ENCODE peak calls at places on chromosomes 13 and 19, in four cellular contexts. V, P, I and A are unnamed samples. For H3K4me1 and H3K36me3, the result is how much of the 10 kb centered on the place peaks cover.

GRCh38 chr19:15810335-15810734 is 5.1 kb downstream of the OR10H1 start:
- ATAC-seq in V (no peak), P (no peak), I (no peak), A (no peak)

GRCh38 chr19:46821512-46822359 is 28.9 kb downstream of the AP2S1 start:
- ATAC-seq in V (peak), P (peak), I (no peak), A (no peak)

GRCh38 chr13:29885967-29886366 is 35.5 kb upstream of the UBL3 start:
- ATAC-seq in V (peak), P (no peak), I (no peak), A (no peak)

GRCh38 chr13:97339989-97340361 is 94.0 kb upstream of the RAP2A start:
- ATAC-seq in V (no peak), P (no peak), I (no peak), A (no peak)

GRCh38 chr13:108060111-108060510 is 155.2 kb downstream of the LIG4 start:
- ATAC-seq in V (no peak), P (no peak), I (no peak), A (no peak)

GRCh38 chr13:113103646-113104045 is 1.9 kb upstream of the F7 start:
- ATAC-seq in V (no peak), P (no peak), I (no peak), A (no peak)

GRCh38 chr19:2235396-2236284 is 489 bp downstream of the PLEKHJ1 start:
- ATAC-seq in V (no peak), P (no peak), I (peak), A (no peak)

GRCh38 chr19:5547881-5548280 is 19.9 kb downstream of the TINCR start:
- ATAC-seq in V (no peak), P (no peak), I (no peak), A (no peak)

GRCh38 chr13:75864718-75865117 is 228.6 kb downstream of the LMO7 start:
- ATAC-seq in V (no peak), P (no peak), I (no peak), A (no peak)

GRCh38 chr19:35328851-35329285 is at the start of gene CD22:
- ATAC-seq in V (no peak), P (no peak), I (no peak), A (no peak)

GRCh38 chr13:103605546-103606326 is 539.5 kb upstream of the SLC10A2 start:
- ATAC-seq in V (no peak), P (peak), I (no peak), A (no peak)

GRCh38 chr19:13039211-13039789 is 44.0 kb downstream of the NFIX start:
- ATAC-seq in V (no peak), P (no peak), I (no peak), A (no peak)

GRCh38 chr19:13042443-13043130 is 47.3 kb downstream of the NFIX start:
- ATAC-seq in V (no peak), P (no peak), I (no peak), A (peak)

GRCh38 chr19:13038306-13039210 is 43.3 kb downstream of the NFIX start:
- ATAC-seq in V (no peak), P (no peak), I (no peak), A (no peak)

GRCh38 chr19:13040916-13041292 is 45.6 kb downstream of the NFIX start:
- ATAC-seq in V (no peak), P (no peak), I (no peak), A (no peak)

DNA sequence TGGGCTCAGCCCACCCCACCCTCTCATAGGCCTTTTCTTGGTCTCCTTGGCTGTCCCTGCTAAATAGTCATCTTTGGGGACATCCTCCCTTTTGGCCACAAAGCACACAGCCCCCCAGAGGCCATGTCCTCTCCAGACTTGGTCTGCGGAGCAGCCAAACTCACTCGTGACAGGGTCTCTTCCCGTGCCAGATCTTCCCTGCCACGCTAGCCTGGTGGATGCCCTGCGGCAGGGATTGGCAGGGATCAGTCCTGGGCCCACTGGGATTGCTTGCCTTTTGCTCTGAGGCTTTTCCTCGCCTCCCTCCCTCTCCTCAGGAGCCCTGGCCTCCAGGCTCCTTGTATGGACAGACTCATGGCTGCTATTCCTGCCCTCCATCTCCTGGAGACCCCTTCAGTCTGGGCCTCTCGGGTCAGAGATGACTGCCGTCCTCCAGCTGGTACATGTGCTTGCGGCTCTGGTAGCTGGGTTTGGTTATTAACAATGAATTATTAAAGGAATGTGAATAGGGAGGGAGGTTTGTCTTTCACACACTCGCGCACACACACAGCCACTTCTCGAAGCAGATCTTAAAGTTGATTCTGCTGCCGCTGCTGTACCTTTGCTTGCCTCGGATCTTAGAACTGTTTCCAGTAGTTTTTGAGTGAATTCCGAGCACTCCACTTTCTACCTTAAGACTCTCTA is 45.1 kb downstream of the NFIX start:
- ATAC-seq in V (no peak), P (peak), I (peak), A (no peak)
- H3K4me1 ChIP-seq in V (under half), P (under half), I (under half), A (half or more)

GRCh38 chr19:38888876-38889275 is 10.5 kb downstream of the SIRT2 start:
- ATAC-seq in V (no peak), P (no peak), I (no peak), A (no peak)
- H3K36me3 ChIP-seq in V (under half), P (under half), I (under half), A (under half)

DNA sequence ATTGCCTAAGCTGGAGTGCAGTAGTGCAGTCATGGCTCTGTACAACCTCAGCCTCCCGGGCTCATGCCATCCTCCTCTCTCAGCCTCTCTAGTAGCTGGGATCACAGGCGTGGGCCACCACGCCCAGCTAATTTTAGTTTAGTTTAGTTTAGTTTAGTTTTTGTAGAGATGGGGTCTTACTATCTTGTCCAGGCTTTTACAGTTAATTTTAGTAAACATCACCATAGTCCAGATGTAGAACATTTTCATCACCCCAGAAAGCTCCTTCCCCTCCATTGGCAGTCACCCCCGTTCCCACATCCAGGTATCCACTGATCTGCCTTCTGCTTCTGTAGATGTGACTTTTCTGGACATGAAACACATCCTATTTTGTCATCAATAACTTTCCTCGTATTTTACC is 41.1 kb downstream of the DNM2 start:
- ATAC-seq in V (no peak), P (no peak), I (no peak), A (no peak)
- H3K4me1 ChIP-seq in V (half or more), P (under half), I (under half), A (under half)

GRCh38 chr13:27449081-27449603 is 1.2 kb downstream of the MTIF3 start:
- ATAC-seq in V (no peak), P (no peak), I (no peak), A (no peak)
- H3K36me3 ChIP-seq in V (under half), P (under half), I (under half), A (under half)

GRCh38 chr13:49304356-49304755 is 56.6 kb downstream of the CDADC1 start:
- ATAC-seq in V (no peak), P (no peak), I (no peak), A (no peak)
- H3K4me1 ChIP-seq in V (under half), P (under half), I (under half), A (under half)

GRCh38 chr19:44236384-44236783 is 23.3 kb upstream of the ZNF233 start:
- ATAC-seq in V (no peak), P (no peak), I (no peak), A (no peak)

GRCh38 chr19:44228318-44228717 is 16.0 kb downstream of the ZNF227 start:
- ATAC-seq in V (no peak), P (no peak), I (no peak), A (no peak)

GRCh38 chr19:44232867-44233266 is 20.5 kb downstream of the ZNF227 start:
- ATAC-seq in V (no peak), P (no peak), I (no peak), A (no peak)
- H3K36me3 ChIP-seq in V (half or more), P (under half), I (under half), A (half or more)

GRCh38 chr19:11191273-11191755 is 6.0 kb downstream of the KANK2 start:
- ATAC-seq in V (no peak), P (peak), I (peak), A (peak)

GRCh38 chr19:11191934-11192333 is 5.4 kb downstream of the KANK2 start:
- ATAC-seq in V (no peak), P (no peak), I (no peak), A (no peak)

GRCh38 chr19:11187409-11187808 is 9.9 kb downstream of the KANK2 start:
- ATAC-seq in V (no peak), P (no peak), I (no peak), A (no peak)

GRCh38 chr19:11192957-11193939 is 4.1 kb downstream of the KANK2 start:
- ATAC-seq in V (no peak), P (no peak), I (no peak), A (no peak)

GRCh38 chr19:11190501-11190900 is 6.8 kb downstream of the KANK2 start:
- ATAC-seq in V (no peak), P (no peak), I (no peak), A (no peak)
- H3K4me1 ChIP-seq in V (under half), P (under half), I (under half), A (half or more)

DNA sequence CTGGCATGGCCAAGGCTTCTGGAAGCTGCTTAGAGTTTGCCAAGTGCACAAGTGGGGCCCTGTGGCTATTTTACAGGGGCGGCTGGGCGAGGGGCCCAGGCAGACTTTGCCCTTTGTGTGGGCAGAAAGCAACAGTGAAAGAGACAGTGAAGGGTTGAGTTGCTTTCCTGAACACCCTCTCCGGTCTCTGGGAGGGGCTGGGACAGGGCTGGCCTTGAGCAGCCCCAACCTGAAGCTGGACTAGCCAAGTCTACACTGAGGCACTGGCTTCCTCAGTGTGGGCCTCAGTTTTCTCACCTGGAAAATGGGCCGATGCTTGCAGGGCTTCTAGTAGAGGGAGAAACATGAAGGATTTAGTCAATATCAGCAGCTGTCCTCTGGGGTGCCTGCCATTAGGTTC is 2.4 kb upstream of the HOMER3 start:
- ATAC-seq in V (no peak), P (no peak), I (no peak), A (no peak)
- H3K36me3 ChIP-seq in V (under half), P (under half), I (under half), A (under half)

GRCh38 chr19:39257227-39257626 is 8.6 kb upstream of the IFNL4 start:
- ATAC-seq in V (no peak), P (no peak), I (no peak), A (no peak)

GRCh38 chr19:39251081-39251480 is 2.4 kb upstream of the IFNL4 start:
- ATAC-seq in V (no peak), P (no peak), I (no peak), A (no peak)

GRCh38 chr19:39253374-39254149 is 4.9 kb upstream of the IFNL4 start:
- ATAC-seq in V (no peak), P (no peak), I (no peak), A (no peak)

GRCh38 chr19:39252458-39252857 is 3.8 kb upstream of the IFNL4 start:
- ATAC-seq in V (no peak), P (no peak), I (no peak), A (no peak)

GRCh38 chr19:39254539-39255345 is 6.1 kb upstream of the IFNL4 start:
- ATAC-seq in V (no peak), P (no peak), I (no peak), A (no peak)
- H3K4me1 ChIP-seq in V (under half), P (under half), I (under half), A (under half)